ENCODE peak calls at places on chromosomes 12 and 14, in six cellular contexts. M, S, U, V, D and L are unnamed samples.

GRCh38 chr12:114092981-114093380 is 126.9 kb upstream of the RBM19 start:
- DNase-seq in M (no peak), S (no peak), U (no peak), V (no peak), D (no peak), L (no peak)

GRCh38 chr12:122793685-122794106 is 19.3 kb downstream of the CCDC62 start:
- DNase-seq in M (no peak), S (no peak), U (peak), V (peak), D (no peak), L (peak)

GRCh38 chr14:28609228-28609828 is 157.3 kb upstream of the FOXG1 start:
- DNase-seq in M (peak), S (peak), U (peak), V (peak), D (peak), L (peak)

GRCh38 chr12:117071009-117071408 is 28.2 kb downstream of the TESC start:
- DNase-seq in M (no peak), S (no peak), U (no peak), V (no peak), D (no peak), L (no peak)

GRCh38 chr12:93183940-93184663 is 193.6 kb upstream of the NUDT4 start:
- DNase-seq in M (no peak), S (no peak), U (no peak), V (no peak), D (peak), L (no peak)

GRCh38 chr14:104856869-104857860 is 7.9 kb upstream of the CEP170B start:
- DNase-seq in M (no peak), S (no peak), U (no peak), V (no peak), D (peak), L (no peak)

GRCh38 chr12:58034311-58034710 is 92.9 kb downstream of the ATP23 start:
- DNase-seq in M (no peak), S (peak), U (no peak), V (no peak), D (no peak), L (no peak)

GRCh38 chr12:74334770-74335169 is 202.9 kb upstream of the ATXN7L3B start:
- DNase-seq in M (no peak), S (no peak), U (no peak), V (no peak), D (no peak), L (peak)

GRCh38 chr12:132596016-132596415 is 14.4 kb downstream of the LRCOL1 start:
- DNase-seq in M (no peak), S (peak), U (no peak), V (no peak), D (no peak), L (no peak)

GRCh38 chr14:34173916-34174315 is 223.0 kb upstream of the EGLN3 start:
- DNase-seq in M (no peak), S (no peak), U (no peak), V (no peak), D (no peak), L (no peak)

GRCh38 chr14:23951590-23952143 is 1.9 kb upstream of the DHRS4 start:
- DNase-seq in M (no peak), S (no peak), U (no peak), V (no peak), D (peak), L (no peak)

GRCh38 chr12:46964496-46965098 is 114.8 kb upstream of the PCED1B start:
- DNase-seq in M (no peak), S (peak), U (no peak), V (no peak), D (no peak), L (peak)

GRCh38 chr14:31230559-31230958 is 23.0 kb upstream of the HECTD1 start:
- DNase-seq in M (no peak), S (no peak), U (no peak), V (no peak), D (no peak), L (no peak)

GRCh38 chr12:22459872-22460490 is 84.4 kb downstream of the C2CD5 start:
- DNase-seq in M (no peak), S (no peak), U (no peak), V (peak), D (no peak), L (peak)

GRCh38 chr12:49703647-49704137 is 3.5 kb downstream of the FMNL3 start:
- DNase-seq in M (no peak), S (peak), U (no peak), V (no peak), D (no peak), L (peak)

GRCh38 chr12:74412607-74413230 is 124.9 kb upstream of the ATXN7L3B start:
- DNase-seq in M (no peak), S (no peak), U (peak), V (no peak), D (no peak), L (no peak)

GRCh38 chr14:26128931-26129674 is 468.7 kb downstream of the NOVA1 start:
- DNase-seq in M (no peak), S (peak), U (no peak), V (no peak), D (no peak), L (peak)

GRCh38 chr14:91142214-91142668 is 28.4 kb downstream of the DGLUCY start:
- DNase-seq in M (no peak), S (no peak), U (no peak), V (no peak), D (no peak), L (no peak)

GRCh38 chr12:121916719-121917118 is 1.7 kb upstream of the CFAP251 start:
- DNase-seq in M (no peak), S (peak), U (no peak), V (no peak), D (no peak), L (peak)

GRCh38 chr14:35861204-35861868 is 35.2 kb downstream of the BRMS1L start:
- DNase-seq in M (no peak), S (no peak), U (no peak), V (no peak), D (no peak), L (no peak)

GRCh38 chr12:70692681-70693288 is 55.6 kb upstream of the PTPRB start:
- DNase-seq in M (no peak), S (no peak), U (no peak), V (no peak), D (no peak), L (peak)